ENCODE peak calls at places on chromosomes 11 and 22, in four cellular contexts. K, W, L and V are unnamed samples.

GRCh38 chr22:37697540-37697835 is 640 bp downstream of the TRIOBP start:
- DNase-seq in K (no peak), W (no peak), L (peak; percentile 62), V (no peak)

GRCh38 chr11:94796863-94797262 is 28.7 kb downstream of the AMOTL1 start:
- DNase-seq in K (no peak), W (no peak), L (no peak), V (no peak)

GRCh38 chr22:34696557-34696956 is 369.4 kb upstream of the ISX start:
- DNase-seq in K (no peak), W (no peak), L (peak; percentile 28), V (no peak)

GRCh38 chr11:117026593-117027330 is 71.5 kb downstream of the SIK3 start:
- DNase-seq in K (peak; percentile 37), W (peak; percentile 90), L (no peak), V (peak; percentile 78)

GRCh38 chr11:74444173-74444832 is 23.0 kb downstream of the KCNE3 start:
- DNase-seq in K (no peak), W (no peak), L (no peak), V (no peak)

GRCh38 chr22:35172452-35172851 is 84.8 kb upstream of the HMGXB4 start:
- DNase-seq in K (no peak), W (no peak), L (no peak), V (no peak)

GRCh38 chr11:46677991-46678740 is 22.3 kb downstream of the ARHGAP1 start:
- DNase-seq in K (no peak), W (peak; percentile 60), L (no peak), V (peak; percentile 28)

GRCh38 chr11:115501504-115501894 is 2.7 kb downstream of the CADM1 start:
- DNase-seq in K (no peak), W (no peak), L (no peak), V (no peak)

GRCh38 chr11:2422461-2423156 is 21.7 kb downstream of the TRPM5 start:
- DNase-seq in K (no peak), W (no peak), L (no peak), V (no peak)

GRCh38 chr11:41177791-41178190 is 281.7 kb downstream of the LRRC4C start:
- DNase-seq in K (no peak), W (no peak), L (no peak), V (no peak)

GRCh38 chr11:131217313-131218297 is 152.8 kb upstream of the NTM start:
- DNase-seq in K (no peak), W (peak; percentile 21), L (no peak), V (no peak)

GRCh38 chr11:844693-845644 is 2.3 kb downstream of the TSPAN4 start:
- DNase-seq in K (no peak), W (peak; percentile 87), L (peak; percentile 94), V (peak; percentile 87)

GRCh38 chr11:845872-846271 is 3.2 kb downstream of the TSPAN4 start:
- DNase-seq in K (no peak), W (no peak), L (no peak), V (no peak)

GRCh38 chr11:842370-843002 is at the start of the genes POLR2L and TSPAN4:
- DNase-seq in K (peak; percentile 71), W (peak; percentile 84), L (peak; percentile 91), V (peak; percentile 89)

GRCh38 chr11:843086-843704 is 543 bp downstream of the TSPAN4 start:
- DNase-seq in K (no peak), W (no peak), L (no peak), V (peak; percentile 48)

DNA sequence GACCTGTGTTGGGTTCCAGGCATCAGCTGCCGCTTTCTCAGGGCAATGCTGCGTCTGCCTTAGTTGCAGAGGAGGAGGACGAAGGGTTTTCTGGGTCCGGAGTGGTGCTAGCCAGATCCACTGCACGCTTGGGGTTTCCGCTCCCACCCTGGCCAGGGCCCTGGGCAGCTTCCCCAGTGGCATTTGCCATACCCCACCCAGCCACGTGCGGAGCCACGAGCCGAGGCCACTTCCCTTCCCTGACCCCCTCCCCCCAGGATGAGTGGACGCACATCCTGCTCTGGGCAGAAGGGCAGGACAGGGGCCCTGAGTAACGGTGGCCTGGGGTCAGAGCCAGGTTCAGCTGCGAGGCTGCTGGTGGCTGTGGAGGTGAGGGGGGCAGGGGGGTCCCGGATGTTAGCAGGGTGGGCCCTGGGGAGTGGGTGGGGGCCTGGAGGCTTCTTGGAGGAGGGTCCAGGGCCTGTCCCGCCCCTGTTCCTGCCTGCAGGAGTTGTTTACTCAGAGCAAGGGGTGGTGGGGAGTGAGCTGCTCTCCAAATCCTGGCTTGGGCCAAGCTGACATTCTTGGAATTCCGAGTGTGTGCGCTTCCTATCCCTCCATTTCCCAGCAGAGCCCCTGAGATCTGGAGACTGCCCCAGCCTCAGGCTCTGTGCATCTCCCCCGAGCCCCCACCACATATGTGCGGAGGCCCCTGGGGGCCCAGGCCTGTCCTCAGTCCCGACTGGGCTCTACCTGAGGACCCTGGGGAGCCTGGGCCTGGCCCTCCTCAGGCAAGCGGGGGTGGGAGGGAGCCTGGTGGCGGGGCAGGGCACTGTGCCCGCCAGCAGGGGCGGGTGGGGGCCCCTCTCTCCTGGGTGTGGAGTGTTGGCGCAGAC is 1.4 kb downstream of the TSPAN4 start:
- DNase-seq in K (no peak), W (peak; percentile 90), L (peak; percentile 96), V (peak; percentile 93)
- H4K91ac ChIP-seq in K (peak overlapping the region; percentile 74), W (peak overlapping the region; percentile 96), L (no peak overlapping the region), V (peak overlapping the region; percentile 97)

DNA sequence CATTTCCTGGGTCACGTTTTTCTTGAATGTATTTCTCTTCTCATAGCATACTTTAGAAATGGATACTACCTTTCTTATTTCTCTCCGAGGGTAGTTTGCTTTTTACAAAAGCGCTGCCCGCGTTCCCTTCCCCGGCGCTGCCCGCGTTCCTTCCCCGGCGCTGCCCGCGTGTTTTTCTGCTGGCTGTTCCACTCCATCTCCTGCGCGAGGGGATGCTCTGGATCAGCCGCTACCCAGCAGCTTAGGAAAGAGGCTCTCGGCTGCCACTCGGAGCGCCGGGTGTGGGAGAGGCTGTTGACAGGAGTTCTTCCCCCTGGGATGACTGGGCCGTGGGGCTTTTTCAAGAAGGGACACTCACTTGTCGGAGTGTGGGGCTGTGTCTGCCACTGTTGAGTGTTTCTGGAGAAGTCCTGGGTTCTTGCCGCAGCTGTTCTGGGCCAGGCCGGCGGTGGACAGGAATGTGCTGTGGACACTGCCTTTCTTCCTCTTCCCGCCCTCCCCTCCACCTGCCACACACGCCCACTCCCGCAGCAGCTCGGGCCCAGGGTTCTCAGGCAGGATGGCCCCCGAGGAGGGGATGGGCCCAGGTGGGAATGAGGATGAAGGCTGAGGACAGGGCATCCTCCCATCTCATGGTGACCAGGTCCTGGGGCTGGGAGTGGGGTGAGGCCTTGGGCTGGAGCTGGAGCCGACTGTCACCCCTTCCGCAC is 30.6 kb downstream of the GLB1L2 start:
- DNase-seq in K (no peak), W (no peak), L (no peak), V (no peak)
- H4K91ac ChIP-seq in K (no peak overlapping the region), W (no peak overlapping the region), L (no peak overlapping the region), V (no peak overlapping the region)

GRCh38 chr11:66882540-66882939 is 25.7 kb downstream of the LRFN4 start:
- DNase-seq in K (no peak), W (no peak), L (no peak), V (no peak)
- H4K91ac ChIP-seq in K (no peak overlapping the region), W (peak overlapping the region; percentile 81), L (no peak overlapping the region), V (no peak overlapping the region)

GRCh38 chr22:19764050-19764593 is 3.5 kb downstream of the TBX1 start:
- DNase-seq in K (no peak), W (no peak), L (no peak), V (no peak)
- H4K91ac ChIP-seq in K (no peak overlapping the region), W (no peak overlapping the region), L (no peak overlapping the region), V (no peak overlapping the region)

GRCh38 chr11:118621071-118621815 is 13.8 kb downstream of the PHLDB1 start:
- DNase-seq in K (peak; percentile 19), W (peak; percentile 86), L (peak; percentile 97), V (peak; percentile 94)

GRCh38 chr11:118618991-118619375 is 11.6 kb downstream of the PHLDB1 start:
- DNase-seq in K (no peak), W (peak; percentile 78), L (no peak), V (peak; percentile 90)

GRCh38 chr11:118621898-118622375 is 14.5 kb downstream of the PHLDB1 start:
- DNase-seq in K (no peak), W (no peak), L (no peak), V (peak; percentile 31)

GRCh38 chr11:118619444-118620205 is 12.2 kb downstream of the PHLDB1 start:
- DNase-seq in K (no peak), W (peak; percentile 98), L (no peak), V (peak; percentile 99)

DNA sequence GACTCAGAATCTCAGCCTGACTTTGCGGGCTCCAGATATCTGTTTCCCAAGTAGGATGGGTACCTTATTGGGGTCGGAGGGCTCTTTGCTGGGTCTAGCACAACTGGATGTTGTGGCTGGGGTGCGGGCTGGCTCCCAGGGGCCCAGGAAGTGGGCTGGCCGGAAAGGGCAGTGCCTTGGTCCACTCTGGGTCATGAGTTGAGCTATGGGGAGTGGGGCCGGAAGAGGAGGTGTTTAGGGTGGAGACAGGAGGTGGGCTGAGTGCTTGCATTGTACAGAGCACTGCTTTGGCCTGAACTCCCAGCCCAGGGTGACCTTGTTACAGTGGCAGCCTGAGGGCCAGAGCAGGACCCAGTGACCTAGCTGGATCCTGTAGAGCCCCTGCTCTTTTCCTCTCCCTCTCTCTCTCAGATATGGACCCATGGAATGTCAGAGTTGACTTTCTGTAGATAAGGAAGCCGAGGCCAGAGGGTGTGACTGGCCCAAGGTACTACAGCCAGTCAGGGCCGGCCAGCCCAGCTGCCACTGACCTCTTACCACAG is 13.2 kb downstream of the PHLDB1 start:
- DNase-seq in K (no peak), W (no peak), L (peak; percentile 50), V (no peak)
- H4K91ac ChIP-seq in K (peak overlapping the region; percentile 71), W (peak overlapping the region; percentile 92), L (no peak overlapping the region), V (peak overlapping the region; percentile 98)

GRCh38 chr11:9039863-9040262 is 36.1 kb upstream of the NRIP3 start:
- DNase-seq in K (no peak), W (no peak), L (no peak), V (no peak)
- H4K91ac ChIP-seq in K (no peak overlapping the region), W (no peak overlapping the region), L (no peak overlapping the region), V (no peak overlapping the region)